ENCODE peak calls at places on chromosomes 11 and 22, in eight cellular contexts. U, D, Z, R, X, J, A and Q are unnamed samples.

GRCh38 chr22:37121887-37122591 is 12.5 kb upstream of the TMPRSS6 start:
- DNase-seq in J (peak; percentile 66), U (peak; percentile 53), R (peak; percentile 57), D (peak; percentile 50), Z (no peak), A (peak; percentile 68), X (peak; percentile 84), Q (peak; percentile 56)

GRCh38 chr11:124722176-124722575 is 17.6 kb upstream of the NRGN start:
- DNase-seq in X (no peak), R (no peak), U (no peak), Z (no peak), A (no peak), D (no peak), J (no peak), Q (no peak)

GRCh38 chr22:30667092-30667485 is 586 bp downstream of the DUSP18 start:
- DNase-seq in J (no peak), A (peak; percentile 51), R (no peak), X (no peak), U (peak; percentile 76), D (peak; percentile 6), Z (no peak), Q (no peak)

GRCh38 chr11:58629857-58630256 is 7.4 kb downstream of the CNTF start:
- DNase-seq in D (peak; percentile 59), Z (no peak), J (no peak), U (peak; percentile 28), A (peak; percentile 82), X (peak; percentile 42), R (no peak), Q (no peak)

GRCh38 chr11:100752371-100753073 is 65.4 kb downstream of the ARHGAP42 start:
- DNase-seq in Z (no peak), D (no peak), J (no peak), R (no peak), U (no peak), A (no peak), X (peak; percentile 46), Q (no peak)

GRCh38 chr11:121426476-121427454 is 25.3 kb upstream of the SORL1 start:
- DNase-seq in D (no peak), Z (no peak), J (peak; percentile 64), U (peak; percentile 56), X (no peak), R (peak; percentile 63), A (peak; percentile 45), Q (peak; percentile 77)

GRCh38 chr22:30196141-30196866 is 50.3 kb downstream of the LIF start:
- DNase-seq in X (peak; percentile 100), R (peak; percentile 75), D (peak; percentile 100), A (peak; percentile 100), U (peak; percentile 68), Z (no peak), J (peak; percentile 87), Q (peak; percentile 86)

GRCh38 chr22:24302591-24302990 is 32.0 kb downstream of the SPECC1L start:
- DNase-seq in A (no peak), Z (no peak), J (no peak), X (no peak), R (no peak), D (no peak), U (no peak), Q (no peak)

GRCh38 chr22:38017272-38017920 is 33.0 kb upstream of the SOX10 start:
- DNase-seq in J (peak; percentile 94), X (peak; percentile 26), R (peak; percentile 91), A (peak; percentile 67), U (peak; percentile 75), Z (no peak), D (peak; percentile 54), Q (peak; percentile 90)

GRCh38 chr11:126129681-126130671 is 67.3 kb upstream of the CDON start:
- DNase-seq in J (no peak), D (no peak), U (no peak), X (no peak), A (no peak), R (peak; percentile 55), Z (no peak), Q (no peak)

GRCh38 chr11:128549256-128549944 is 38.0 kb downstream of the ETS1 start:
- DNase-seq in X (no peak), J (peak; percentile 60), A (no peak), R (no peak), U (peak; percentile 31), D (no peak), Z (no peak), Q (no peak)

GRCh38 chr22:32986773-32987050 is 71.5 kb downstream of the SYN3 start:
- DNase-seq in R (no peak), J (no peak), D (peak; percentile 19), A (no peak), X (no peak), U (no peak), Z (no peak), Q (no peak)

GRCh38 chr22:29883831-29884139 is 811 bp downstream of the MTMR3 start:
- DNase-seq in U (no peak), J (no peak), Z (no peak), A (no peak), D (no peak), R (no peak), X (peak; percentile 20), Q (no peak)

GRCh38 chr11:27108809-27109208 is 68.2 kb downstream of the BBOX1 start:
- DNase-seq in A (no peak), Z (no peak), D (no peak), J (no peak), X (no peak), R (no peak), U (no peak), Q (no peak)

GRCh38 chr22:25823276-25823675 is 81.3 kb downstream of the MYO18B start:
- DNase-seq in A (no peak), D (no peak), Z (no peak), J (no peak), R (no peak), U (no peak), X (no peak), Q (no peak)

GRCh38 chr11:111231836-111232235 is 13.7 kb upstream of the POU2AF2 start:
- DNase-seq in A (no peak), R (peak; percentile 58), Z (no peak), D (no peak), X (no peak), U (no peak), J (no peak), Q (no peak)

GRCh38 chr11:43738600-43739409 is 58.3 kb downstream of the HSD17B12 start:
- DNase-seq in R (peak; percentile 37), A (peak; percentile 84), J (no peak), Z (no peak), D (peak; percentile 89), U (no peak), X (peak; percentile 60), Q (no peak)

GRCh38 chr11:72162891-72163492 is 27.5 kb downstream of the FOLR3 start:
- DNase-seq in D (no peak), A (no peak), Z (no peak), U (no peak), X (no peak), J (no peak), R (no peak), Q (no peak)

GRCh38 chr11:3671334-3672254 is at the start of gene CHRNA10:
- DNase-seq in Z (no peak), D (no peak), X (no peak), J (no peak), A (no peak), U (no peak), R (no peak), Q (no peak)

GRCh38 chr11:1353383-1354124 is 36.2 kb upstream of the BRSK2 start:
- DNase-seq in D (no peak), J (peak; percentile 32), X (no peak), R (no peak), A (no peak), Z (peak; percentile 59), U (no peak), Q (peak; percentile 64)

GRCh38 chr11:131893103-131893502 is 522.7 kb downstream of the NTM start:
- DNase-seq in Z (no peak), U (no peak), X (no peak), R (no peak), J (no peak), A (no peak), D (no peak), Q (no peak)

DNA sequence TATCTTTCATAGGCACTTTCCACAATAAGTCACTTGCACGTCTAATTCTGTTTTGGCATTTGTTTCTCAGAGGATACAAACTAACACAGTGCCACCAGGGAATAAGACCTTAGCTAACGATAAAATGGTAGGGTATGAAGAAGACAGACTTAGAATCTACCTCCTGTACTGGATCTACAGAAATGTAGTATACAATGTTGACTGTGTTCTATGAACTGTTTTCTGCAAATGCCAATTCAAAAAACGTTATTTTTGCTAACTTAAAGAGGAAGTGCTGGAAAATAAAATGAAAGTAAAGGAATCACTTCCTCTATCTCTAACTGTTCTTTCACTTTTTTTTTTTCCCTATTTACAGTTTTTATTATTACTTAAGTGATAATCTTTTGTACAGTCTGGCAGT is 17.8 kb upstream of the PDE3B start:
- DNase-seq in D (no peak), A (no peak), R (no peak), Z (no peak), U (no peak), X (no peak), J (no peak), Q (no peak)
- H3K27ac ChIP-seq in D (no peak overlapping the region), A (no peak overlapping the region), R (no peak overlapping the region), Z (no peak overlapping the region), U (peak overlapping the region; percentile 17), X (no peak overlapping the region), J (no peak overlapping the region), Q (peak overlapping the region; percentile 56)

GRCh38 chr22:47152236-47152635 is 389.8 kb downstream of the TBC1D22A start:
- DNase-seq in D (no peak), A (no peak), R (no peak), J (no peak), Z (peak; percentile 54), U (no peak), X (no peak), Q (no peak)
- H3K4me1 ChIP-seq in D (peaks cover 3% of the 10 kb centered on the region), A (peaks cover 10% of the 10 kb centered on the region), R (peaks cover 6% of the 10 kb centered on the region), J (no peaks in the 10 kb centered on the region), Z (peaks cover 8% of the 10 kb centered on the region), U (no peaks in the 10 kb centered on the region), X (peaks cover 14% of the 10 kb centered on the region), Q (no peaks in the 10 kb centered on the region)

DNA sequence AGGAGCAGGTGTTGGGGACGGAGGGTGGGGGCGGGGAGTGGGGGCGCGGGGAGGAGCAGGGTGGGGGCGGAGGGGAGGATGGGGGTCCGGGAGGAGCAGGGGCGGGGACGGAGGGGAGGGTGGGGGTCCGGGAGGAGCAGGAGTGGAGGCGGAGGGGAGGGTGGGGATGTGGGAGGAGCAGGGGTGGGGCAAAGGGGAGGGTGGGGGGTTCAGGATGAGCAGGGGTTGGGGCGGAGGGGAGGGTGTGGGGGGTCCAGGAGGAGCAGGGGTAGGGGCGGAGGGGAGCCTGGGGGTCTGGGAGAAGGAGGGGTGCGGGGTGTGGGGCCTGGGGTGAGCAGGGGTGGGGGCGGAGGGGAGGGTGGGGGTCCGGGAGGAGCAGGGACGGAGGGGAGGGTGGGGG is 17.1 kb downstream of the CRELD2 start:
- DNase-seq in D (no peak), R (no peak), X (no peak), U (no peak), J (peak; percentile 78), Z (peak; percentile 35), A (no peak), Q (no peak)
- H3K27ac ChIP-seq in D (no peak overlapping the region), R (peak overlapping the region; percentile 99), X (no peak overlapping the region), U (peak overlapping the region; percentile 97), J (no peak overlapping the region), Z (peak overlapping the region; percentile 42), A (no peak overlapping the region), Q (peak overlapping the region; percentile 95)

DNA sequence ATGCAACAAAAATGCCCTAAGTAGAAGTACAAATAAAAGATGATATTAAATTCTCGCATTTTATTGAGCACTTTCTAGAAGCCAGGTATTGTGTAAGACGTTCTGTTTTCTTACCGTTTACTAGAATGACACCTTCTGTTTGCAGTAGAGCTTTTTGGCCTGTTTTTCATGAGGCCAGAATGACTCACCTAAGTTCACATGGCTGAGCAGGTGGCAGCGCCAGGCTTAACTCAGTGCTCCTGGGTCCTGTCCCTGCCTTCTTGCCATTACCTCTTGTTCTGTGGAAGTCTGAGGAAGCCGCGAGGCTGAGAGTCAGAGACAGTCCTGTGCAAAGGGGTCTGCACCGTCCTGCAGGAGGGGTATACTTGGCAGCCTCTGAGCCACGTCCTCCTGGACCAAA is 113.8 kb downstream of the ATXN10 start:
- DNase-seq in X (peak; percentile 64), D (peak; percentile 83), U (no peak), J (no peak), Z (no peak), A (peak; percentile 54), R (peak; percentile 12), Q (no peak)
- H3K4me1 ChIP-seq in X (peaks cover 4% of the 10 kb centered on the region), D (peaks cover 22% of the 10 kb centered on the region), U (peaks cover 8% of the 10 kb centered on the region), J (no peaks in the 10 kb centered on the region), Z (peaks cover 7% of the 10 kb centered on the region), A (peaks cover 31% of the 10 kb centered on the region), R (peaks cover 15% of the 10 kb centered on the region), Q (peaks cover 16% of the 10 kb centered on the region)